ENCODE peak calls at places on chromosomes 6 and 20, in six cellular contexts. U is fibroblast of villous mesenchyme, G is IMR-90, Y is mesothelial cell of epicardium, A is GM06990, W is mammary epithelial cell. I is an unnamed sample.

GRCh38 chr6:157144861-157145260 is 178.5 kb downstream of the TMEM242 start:
- DNase-seq in Y (no peak), U (peak), A (no peak), G (no peak), W (no peak), I (no peak)

GRCh38 chr6:90425161-90425641 is 128.6 kb upstream of the BACH2 start:
- DNase-seq in Y (no peak), A (peak), U (no peak), G (no peak), W (no peak), I (no peak)

GRCh38 chr6:30002871-30003270 is 58.2 kb upstream of the POLR1H start:
- DNase-seq in Y (no peak), U (no peak), W (peak), G (peak), A (no peak), I (no peak)

GRCh38 chr20:62926229-62927127 is at the start of gene DIDO1:
- DNase-seq in W (peak), Y (peak), U (peak), G (peak), A (peak), I (no peak)

GRCh38 chr6:32852018-32852843 is 1.3 kb downstream of the TAP1 start:
- DNase-seq in U (peak), W (no peak), A (no peak), G (no peak), Y (no peak), I (no peak)

GRCh38 chr6:81997091-81997926 is 244.8 kb upstream of the TENT5A start:
- DNase-seq in U (peak), W (peak), G (peak), A (no peak), Y (no peak), I (no peak)

GRCh38 chr20:20036756-20037155 is 15.5 kb downstream of the CRNKL1 start:
- DNase-seq in W (no peak), U (no peak), G (no peak), A (no peak), Y (no peak), I (no peak)

GRCh38 chr20:35660122-35660937 is 4.4 kb downstream of the CPNE1 start:
- DNase-seq in A (no peak), U (no peak), G (no peak), W (no peak), Y (no peak), I (no peak)

GRCh38 chr6:110547266-110547964 is 71.0 kb upstream of the SLC22A16 start:
- DNase-seq in U (no peak), G (peak), Y (no peak), W (peak), A (no peak), I (no peak)

GRCh38 chr20:62624325-62624690 is 18.0 kb upstream of the SLCO4A1 start:
- DNase-seq in A (no peak), Y (no peak), U (no peak), W (no peak), G (no peak), I (no peak)

GRCh38 chr20:4170621-4171537 is 155.5 kb upstream of the RNF24 start:
- DNase-seq in U (peak), A (no peak), W (no peak), Y (no peak), G (no peak), I (no peak)

GRCh38 chr6:402901-403658 is 11.5 kb downstream of the IRF4 start:
- DNase-seq in A (no peak), Y (no peak), U (no peak), W (no peak), G (no peak), I (no peak)

GRCh38 chr20:55881204-55881603 is 124.1 kb downstream of the CBLN4 start:
- DNase-seq in Y (no peak), U (no peak), A (no peak), W (no peak), G (no peak), I (no peak)

GRCh38 chr6:22636450-22636849 is 67.1 kb downstream of the HDGFL1 start:
- DNase-seq in Y (no peak), A (no peak), G (peak), U (peak), W (no peak), I (no peak)

GRCh38 chr20:61874421-61875068 is 191.1 kb downstream of the TAF4 start:
- DNase-seq in Y (no peak), W (peak), G (peak), A (no peak), U (peak), I (no peak)

GRCh38 chr6:134176283-134176975 is 124.0 kb upstream of the SLC2A12 start:
- DNase-seq in U (peak), A (no peak), W (no peak), Y (no peak), G (peak), I (no peak)

GRCh38 chr20:25498280-25498606 is 87.1 kb downstream of the NINL start:
- DNase-seq in A (no peak), Y (no peak), W (no peak), U (no peak), G (no peak), I (no peak)

GRCh38 chr6:56356431-56356830 is 109.1 kb upstream of the COL21A1 start:
- DNase-seq in A (no peak), G (peak), W (no peak), Y (no peak), U (peak), I (no peak)

GRCh38 chr6:94478178-94479140 is 1059.1 kb upstream of the EPHA7 start:
- DNase-seq in U (no peak), W (no peak), A (no peak), Y (no peak), G (no peak), I (no peak)

GRCh38 chr6:40336986-40337780 is 250.0 kb downstream of the LRFN2 start:
- DNase-seq in U (no peak), A (no peak), Y (no peak), W (no peak), G (no peak), I (no peak)

GRCh38 chr6:142413111-142413510 is 111.3 kb downstream of the ADGRG6 start:
- DNase-seq in U (no peak), A (no peak), G (peak), W (no peak), Y (no peak), I (no peak)

GRCh38 chr20:25321991-25322390 is 68.6 kb downstream of the ABHD12 start:
- DNase-seq in U (peak), A (no peak), Y (no peak), G (no peak), W (no peak), I (no peak)

GRCh38 chr20:41879151-41879550 is 261.0 kb upstream of the CHD6 start:
- DNase-seq in U (no peak), G (no peak), W (no peak), Y (no peak), A (no peak), I (no peak)

GRCh38 chr20:38997622-38998021 is 35.5 kb downstream of the DHX35 start:
- DNase-seq in Y (no peak), A (peak), G (no peak), U (no peak), W (no peak), I (no peak)

GRCh38 chr6:158757753-158758090 is 61.4 kb downstream of the EZR start:
- DNase-seq in W (no peak), U (no peak), A (no peak), G (no peak), Y (no peak), I (no peak)

GRCh38 chr6:17705428-17705777 is 1.3 kb downstream of the NUP153 start:
- DNase-seq in A (no peak), G (peak), U (peak), Y (no peak), W (peak), I (no peak)

GRCh38 chr6:1226208-1227099 is 85.4 kb upstream of the FOXQ1 start:
- DNase-seq in A (no peak), G (no peak), W (no peak), U (no peak), Y (no peak), I (no peak)

GRCh38 chr6:129510930-129511329 is 199.0 kb downstream of the ARHGAP18 start:
- DNase-seq in G (no peak), Y (no peak), U (no peak), W (no peak), A (no peak), I (no peak)

GRCh38 chr6:16481680-16482079 is 243.3 kb downstream of the GMPR start:
- DNase-seq in G (no peak), Y (no peak), W (no peak), A (peak), U (no peak), I (no peak)

GRCh38 chr20:61044499-61044898 is 207.6 kb upstream of the CDH4 start:
- DNase-seq in A (no peak), U (no peak), Y (no peak), W (no peak), G (no peak), I (no peak)

GRCh38 chr20:50186151-50186885 is 4.3 kb upstream of the CEBPB start:
- DNase-seq in U (peak), A (no peak), G (peak), Y (peak), W (peak), I (no peak)

GRCh38 chr6:1894954-1895353 is 285.2 kb downstream of the FOXC1 start:
- DNase-seq in W (peak), Y (no peak), G (no peak), U (no peak), A (no peak), I (no peak)

GRCh38 chr6:44073612-44074382 is 53.5 kb downstream of the MRPL14 start:
- DNase-seq in A (no peak), G (no peak), W (no peak), U (peak), Y (peak), I (no peak)

GRCh38 chr6:5173862-5174643 is 86.7 kb downstream of the LYRM4 start:
- DNase-seq in G (peak), W (no peak), Y (no peak), A (peak), U (peak), I (no peak)

GRCh38 chr20:20761302-20761701 is 48.9 kb upstream of the RALGAPA2 start:
- DNase-seq in U (no peak), Y (no peak), W (no peak), A (no peak), G (no peak), I (no peak)

GRCh38 chr6:149127212-149127611 is 190.3 kb upstream of the TAB2 start:
- DNase-seq in Y (no peak), A (no peak), W (peak), U (peak), G (peak), I (no peak)

GRCh38 chr6:75275067-75275466 is 9.5 kb downstream of the TMEM30A start:
- DNase-seq in W (peak), Y (no peak), A (no peak), G (peak), U (peak), I (no peak)

GRCh38 chr6:100176951-100177710 is 183.1 kb upstream of the MCHR2 start:
- DNase-seq in G (no peak), A (no peak), Y (no peak), U (no peak), W (no peak), I (no peak)
- TF ChIP-seq CTCF in G (no peak), A (no peak), Y (no peak), U (no peak), W (no peak), I (peak)

GRCh38 chr20:2713285-2713684 is 20.7 kb downstream of the EBF4 start:
- DNase-seq in W (no peak), U (no peak), A (no peak), G (no peak), Y (no peak), I (no peak)
- TF ChIP-seq CTCF in W (peak), U (no peak), A (peak), G (no peak), Y (no peak), I (peak)

GRCh38 chr20:57404419-57405072 is 13.3 kb downstream of the RBM38 start:
- DNase-seq in G (no peak), W (no peak), U (no peak), Y (no peak), A (no peak), I (peak)

GRCh38 chr20:57407541-57407956 is 16.4 kb downstream of the RBM38 start:
- DNase-seq in W (no peak), G (no peak), A (no peak), Y (no peak), U (no peak), I (no peak)

GRCh38 chr20:57408131-57408530 is 16.9 kb downstream of the RBM38 start:
- DNase-seq in U (no peak), G (peak), W (no peak), Y (no peak), A (no peak), I (no peak)

GRCh38 chr20:57403216-57403615 is 12.0 kb downstream of the RBM38 start:
- DNase-seq in A (no peak), Y (no peak), W (no peak), U (no peak), G (no peak), I (peak)

GRCh38 chr20:57405236-57406016 is 14.2 kb downstream of the RBM38 start:
- DNase-seq in U (no peak), W (no peak), A (no peak), G (no peak), Y (no peak), I (peak)
- TF ChIP-seq CTCF in U (no peak), W (no peak), A (no peak), G (no peak), Y (no peak), I (no peak)

GRCh38 chr20:17680836-17681740 is 954 bp downstream of the RRBP1 start:
- DNase-seq in Y (peak), G (peak), U (peak), W (peak), A (peak), I (no peak)
- TF ChIP-seq CTCF in Y (peak), G (peak), U (peak), W (peak), A (peak), I (peak)

GRCh38 chr6:37021356-37022129 is 16.1 kb downstream of the FGD2 start:
- DNase-seq in W (peak), A (no peak), G (peak), U (peak), Y (no peak), I (no peak)
- TF ChIP-seq CTCF in W (peak), A (no peak), G (peak), U (peak), Y (no peak), I (peak)